ENCODE peak calls at places on chromosomes 3 and 15, in five cellular contexts. C is bronchial epithelial cell, L is posterior cingulate gyrus, V is RCC 7860, S is uterus. X is an unnamed sample.

GRCh38 chr15:68023307-68024101 is 30.6 kb upstream of the PIAS1 start:
- DNase-seq in S (no peak), V (no peak), C (no peak), L (no peak), X (no peak)

GRCh38 chr3:49415931-49416601 is 3.8 kb downstream of the TCTA start:
- DNase-seq in S (no peak), L (no peak), V (no peak), C (no peak), X (peak; percentile 45)

GRCh38 chr3:72660270-72661114 is 187.8 kb downstream of the SHQ1 start:
- DNase-seq in V (no peak), C (peak; percentile 72), S (no peak), L (no peak), X (no peak)

GRCh38 chr3:43747641-43748040 is 56.9 kb downstream of the ABHD5 start:
- DNase-seq in C (no peak), V (no peak), S (no peak), L (no peak), X (no peak)

GRCh38 chr3:191141728-191142127 is 57.3 kb upstream of the OSTN start:
- DNase-seq in C (peak; percentile 95), S (no peak), L (no peak), V (peak; percentile 43), X (no peak)

GRCh38 chr3:178079966-178080365 is 456.3 kb upstream of the KCNMB2 start:
- DNase-seq in C (no peak), L (no peak), S (no peak), V (no peak), X (no peak)

GRCh38 chr3:34298668-34299067 is 500.2 kb downstream of the PDCD6IP start:
- DNase-seq in S (no peak), L (no peak), V (no peak), C (peak; percentile 7), X (no peak)

GRCh38 chr3:161671141-161671540 is 174.5 kb downstream of the OTOL1 start:
- DNase-seq in V (no peak), S (no peak), C (no peak), L (no peak), X (no peak)

GRCh38 chr3:184513276-184514150 is 48.1 kb upstream of the EPHB3 start:
- DNase-seq in V (peak; percentile 33), L (peak; percentile 82), C (peak; percentile 62), S (peak; percentile 87), X (peak; percentile 84)

GRCh38 chr15:74319596-74320357 is 47.7 kb downstream of the CYP11A1 start:
- DNase-seq in L (no peak), V (no peak), S (no peak), C (no peak), X (no peak)

GRCh38 chr3:119184808-119185690 is 11.7 kb downstream of the UPK1B start:
- DNase-seq in L (no peak), C (peak; percentile 96), S (no peak), V (peak; percentile 78), X (no peak)

GRCh38 chr3:60363817-60364216 is 887.4 kb downstream of the FHIT start:
- DNase-seq in S (no peak), V (no peak), C (peak; percentile 26), L (no peak), X (no peak)

GRCh38 chr3:196793224-196793623 is 53.6 kb downstream of the PAK2 start:
- DNase-seq in S (no peak), V (peak; percentile 95), C (peak; percentile 95), L (no peak), X (no peak)

GRCh38 chr15:80562846-80563245 is 132.3 kb upstream of the ABHD17C start:
- DNase-seq in C (no peak), L (no peak), S (no peak), V (no peak), X (no peak)

GRCh38 chr3:161682715-161683114 is 186.1 kb downstream of the OTOL1 start:
- DNase-seq in L (no peak), S (no peak), V (no peak), C (no peak), X (no peak)

GRCh38 chr15:79527821-79528220 is 95.7 kb downstream of the MINAR1 start:
- DNase-seq in S (no peak), V (no peak), C (no peak), L (no peak), X (no peak)